ENCODE peak calls at places on chromosomes 1 and 21, in seven cellular contexts. Q, B, T, H, W, G and Z are unnamed samples.

GRCh38 chr1:11478571-11479374 is at the start of gene DISP3:
- DNase-seq in Q (peak; percentile 32), B (peak; percentile 74), T (peak; percentile 96), H (peak; percentile 91), W (peak; percentile 89), G (peak; percentile 67), Z (peak; percentile 38)

GRCh38 chr1:185244015-185244747 is 72.9 kb downstream of the IVNS1ABP start:
- DNase-seq in Q (no peak), B (peak; percentile 53), T (no peak), H (peak; percentile 24), W (no peak), G (no peak), Z (peak; percentile 92)

GRCh38 chr1:24909388-24909898 is 20.6 kb downstream of the RUNX3 start:
- DNase-seq in Q (no peak), B (no peak), T (peak; percentile 92), H (peak; percentile 83), W (peak; percentile 60), G (no peak), Z (peak; percentile 32)

GRCh38 chr1:16063921-16064320 is 9.5 kb downstream of the FAM131C start:
- DNase-seq in Q (no peak), B (no peak), T (no peak), H (no peak), W (no peak), G (no peak), Z (no peak)

GRCh38 chr1:71269823-71270222 is 189.0 kb upstream of the ZRANB2 start:
- DNase-seq in Q (no peak), B (no peak), T (no peak), H (peak; percentile 31), W (no peak), G (no peak), Z (peak; percentile 4)

GRCh38 chr21:44964381-44964780 is 24.6 kb downstream of the SLX9 start:
- DNase-seq in Q (no peak), B (no peak), T (no peak), H (no peak), W (no peak), G (no peak), Z (no peak)

GRCh38 chr1:19384113-19384512 is 72.0 kb downstream of the SLC66A1 start:
- DNase-seq in Q (no peak), B (no peak), T (no peak), H (peak; percentile 48), W (no peak), G (no peak), Z (peak; percentile 69)

GRCh38 chr1:198497326-198498220 is 42.9 kb downstream of the ATP6V1G3 start:
- DNase-seq in Q (no peak), B (no peak), T (no peak), H (peak; percentile 16), W (no peak), G (no peak), Z (peak; percentile 65)